ENCODE peak calls at places on chromosomes 12 and 14, in nine cellular contexts. E is fibroblast of pulmonary artery, A is psoas muscle, P is chondrocyte, W is tibial artery, I is A549, N is pancreas, G is mucosa of descending colon, V is endothelial cell of umbilical vein. M is an unnamed sample.

GRCh38 chr12:128940974-128941373 is 87.7 kb downstream of the GLT1D1 start:
- DNase-seq in E (no peak), A (no peak), P (no peak), W (no peak), I (no peak), N (no peak), G (no peak), V (no peak), M (no peak)

GRCh38 chr12:105538880-105539279 is 208.4 kb downstream of the C12orf75 start:
- DNase-seq in E (peak), A (no peak), P (no peak), W (no peak), I (no peak), N (no peak), G (no peak), V (no peak), M (peak)

GRCh38 chr12:1289371-1290155 is 298.5 kb downstream of the ERC1 start:
- DNase-seq in E (no peak), A (no peak), P (no peak), W (no peak), I (no peak), N (no peak), G (no peak), V (peak), M (no peak)

GRCh38 chr14:72608391-72609204 is 285.3 kb downstream of the DPF3 start:
- DNase-seq in E (peak), A (no peak), P (no peak), W (no peak), I (peak), N (no peak), G (no peak), V (peak), M (peak)

GRCh38 chr12:64566882-64567517 is 43.3 kb upstream of the RASSF3 start:
- DNase-seq in E (no peak), A (no peak), P (no peak), W (no peak), I (no peak), N (no peak), G (no peak), V (no peak), M (no peak)

GRCh38 chr12:128228581-128228980 is 38.4 kb upstream of the TMEM132C start:
- DNase-seq in E (no peak), A (no peak), P (no peak), W (no peak), I (no peak), N (no peak), G (no peak), V (no peak), M (no peak)

GRCh38 chr14:64812412-64812811 is 67.3 kb downstream of the SPTB start:
- DNase-seq in E (no peak), A (peak), P (no peak), W (no peak), I (no peak), N (peak), G (peak), V (no peak), M (no peak)

GRCh38 chr12:51323966-51324895 is at the start of gene BIN2:
- DNase-seq in E (no peak), A (peak), P (no peak), W (peak), I (no peak), N (peak), G (peak), V (no peak), M (no peak)

GRCh38 chr14:96363751-96364336 is 518 bp downstream of the GSKIP start:
- DNase-seq in E (peak), A (no peak), P (no peak), W (peak), I (peak), N (peak), G (peak), V (peak), M (no peak)

GRCh38 chr12:78431931-78432330 is 432.6 kb upstream of the SYT1 start:
- DNase-seq in E (no peak), A (no peak), P (no peak), W (no peak), I (no peak), N (no peak), G (no peak), V (no peak), M (no peak)

GRCh38 chr14:61466249-61466904 is 145.0 kb downstream of the PRKCH start:
- DNase-seq in E (peak), A (peak), P (no peak), W (peak), I (peak), N (no peak), G (no peak), V (peak), M (peak)

GRCh38 chr14:103067231-103067954 is 10.0 kb upstream of the CDC42BPB start:
- DNase-seq in E (peak), A (peak), P (no peak), W (peak), I (no peak), N (no peak), G (peak), V (no peak), M (no peak)

GRCh38 chr12:12645485-12645884 is 33.8 kb downstream of the CREBL2 start:
- DNase-seq in E (peak), A (no peak), P (no peak), W (no peak), I (no peak), N (no peak), G (no peak), V (peak), M (no peak)

GRCh38 chr14:50599700-50600444 is 39.9 kb downstream of the ATL1 start:
- DNase-seq in E (peak), A (no peak), P (no peak), W (no peak), I (peak), N (no peak), G (no peak), V (peak), M (no peak)

GRCh38 chr12:47545938-47546609 is 159.8 kb downstream of the RPAP3 start:
- DNase-seq in E (peak), A (no peak), P (no peak), W (no peak), I (no peak), N (no peak), G (no peak), V (no peak), M (no peak)

GRCh38 chr12:27651201-27651600 is 45.0 kb upstream of the REP15 start:
- DNase-seq in E (no peak), A (no peak), P (no peak), W (no peak), I (no peak), N (no peak), G (no peak), V (no peak), M (no peak)

GRCh38 chr14:61326847-61327246 is 5.5 kb downstream of the PRKCH start:
- DNase-seq in E (peak), A (peak), P (no peak), W (peak), I (no peak), N (no peak), G (no peak), V (peak), M (no peak)

GRCh38 chr14:77290705-77291104 is 19.7 kb upstream of the NGB start:
- DNase-seq in E (no peak), A (no peak), P (no peak), W (no peak), I (no peak), N (no peak), G (no peak), V (no peak), M (no peak)

GRCh38 chr12:92973614-92974013 is 44.5 kb upstream of the EEA1 start:
- DNase-seq in E (peak), A (no peak), P (no peak), W (no peak), I (no peak), N (no peak), G (no peak), V (no peak), M (peak)

GRCh38 chr12:122021822-122022392 is at the start of gene BCL7A:
- DNase-seq in E (peak), A (peak), P (no peak), W (peak), I (peak), N (peak), G (peak), V (peak), M (no peak)

GRCh38 chr12:75471928-75472865 is 8.4 kb upstream of the GLIPR1 start:
- DNase-seq in E (no peak), A (no peak), P (no peak), W (no peak), I (no peak), N (no peak), G (no peak), V (no peak), M (no peak)

GRCh38 chr14:102140027-102140749 is 491 bp downstream of the WDR20 start:
- DNase-seq in E (peak), A (peak), P (no peak), W (peak), I (peak), N (peak), G (peak), V (peak), M (no peak)

GRCh38 chr14:92832137-92832700 is 38.1 kb downstream of the GOLGA5 start:
- DNase-seq in E (no peak), A (no peak), P (no peak), W (no peak), I (no peak), N (no peak), G (no peak), V (no peak), M (no peak)
- TF ChIP-seq CTCF in E (no peak), A (no peak), P (no peak), W (no peak), I (no peak), N (no peak), G (no peak), V (no peak), M (no peak)

GRCh38 chr14:69363055-69363454 is 35.0 kb downstream of the ERH start:
- DNase-seq in E (peak), A (peak), P (no peak), W (peak), I (no peak), N (no peak), G (no peak), V (no peak), M (no peak)
- TF ChIP-seq CTCF in E (peak), A (peak), P (peak), W (peak), I (no peak), N (no peak), G (no peak), V (no peak), M (peak)

DNA sequence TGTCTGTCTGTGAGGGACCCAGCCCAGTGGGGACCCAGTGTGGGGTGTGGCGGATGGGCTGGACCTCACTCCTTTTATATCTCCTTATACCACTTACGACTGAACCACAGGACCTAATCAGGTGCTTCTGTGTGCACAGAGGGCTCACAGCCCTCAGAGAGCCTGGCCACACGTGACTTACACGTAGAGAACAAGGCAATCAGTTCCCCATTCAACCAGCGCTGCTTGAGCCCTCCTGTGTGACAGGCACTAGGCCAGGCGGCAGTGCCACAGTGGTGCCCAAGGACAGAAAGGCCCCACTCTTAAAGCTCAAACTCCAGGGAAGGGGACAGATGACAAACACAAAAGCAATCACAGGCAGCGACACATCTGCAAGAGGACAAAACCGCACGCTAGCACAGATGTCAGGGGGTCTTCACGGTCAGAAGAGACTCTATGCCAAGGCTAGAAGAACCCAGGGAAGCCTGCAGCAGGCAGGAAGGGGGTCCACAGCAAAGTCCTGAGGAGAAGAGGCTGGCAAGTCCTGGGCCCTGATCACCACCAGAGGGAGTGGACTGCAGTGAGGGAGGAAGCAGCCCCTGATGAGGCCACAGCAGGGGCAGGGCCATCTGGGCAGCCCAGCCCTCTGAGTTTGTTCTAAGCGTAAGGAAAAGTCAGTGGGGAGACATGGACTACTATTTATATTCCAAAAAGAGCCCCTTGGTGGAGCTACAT is 39.3 kb downstream of the SETD3 start:
- DNase-seq in E (no peak), A (no peak), P (no peak), W (no peak), I (no peak), N (no peak), G (no peak), V (no peak), M (no peak)
- TF ChIP-seq CTCF in E (peak), A (no peak), P (peak), W (no peak), I (no peak), N (no peak), G (no peak), V (no peak), M (peak)

GRCh38 chr14:71400821-71401447 is 493.7 kb downstream of the PCNX1 start:
- DNase-seq in E (peak), A (no peak), P (no peak), W (no peak), I (no peak), N (no peak), G (no peak), V (peak), M (no peak)

GRCh38 chr14:71405676-71406075 is 498.4 kb downstream of the PCNX1 start:
- DNase-seq in E (no peak), A (no peak), P (no peak), W (no peak), I (no peak), N (no peak), G (no peak), V (no peak), M (no peak)

GRCh38 chr14:71399057-71399487 is 491.8 kb downstream of the PCNX1 start:
- DNase-seq in E (no peak), A (no peak), P (no peak), W (no peak), I (no peak), N (no peak), G (no peak), V (no peak), M (no peak)

GRCh38 chr14:71408362-71409035 is 501.2 kb downstream of the PCNX1 start:
- DNase-seq in E (no peak), A (no peak), P (no peak), W (no peak), I (no peak), N (no peak), G (no peak), V (no peak), M (no peak)

GRCh38 chr14:71403673-71404072 is 496.4 kb downstream of the PCNX1 start:
- DNase-seq in E (peak), A (no peak), P (no peak), W (no peak), I (no peak), N (no peak), G (no peak), V (no peak), M (no peak)
- TF ChIP-seq CTCF in E (peak), A (no peak), P (peak), W (no peak), I (no peak), N (no peak), G (no peak), V (no peak), M (no peak)

GRCh38 chr12:5736016-5736415 is 209.0 kb downstream of the ANO2 start:
- DNase-seq in E (no peak), A (no peak), P (no peak), W (no peak), I (no peak), N (no peak), G (no peak), V (no peak), M (no peak)
- TF ChIP-seq CTCF in E (no peak), A (no peak), P (no peak), W (no peak), I (no peak), N (no peak), G (no peak), V (no peak), M (no peak)

DNA sequence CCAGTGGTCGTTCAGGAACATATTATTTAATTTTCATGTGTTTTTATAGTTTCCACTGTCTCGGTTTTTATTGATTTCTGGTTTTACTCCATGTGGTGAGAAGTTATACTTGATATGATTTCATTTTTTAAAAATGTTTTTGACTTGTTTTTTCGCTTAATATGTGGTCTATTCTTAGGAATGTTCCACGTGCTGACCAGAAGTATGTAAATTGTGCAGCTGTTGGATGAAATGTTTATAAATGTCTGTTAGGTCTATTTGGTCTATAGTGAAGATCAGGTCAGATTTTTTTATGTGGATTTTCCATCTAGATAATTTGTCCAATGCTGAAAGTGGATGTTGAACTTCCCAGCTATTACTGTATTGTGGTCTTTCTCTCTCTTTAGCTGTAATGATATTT is 433.8 kb upstream of the MIS18BP1 start:
- DNase-seq in E (no peak), A (no peak), P (no peak), W (no peak), I (no peak), N (no peak), G (no peak), V (no peak), M (no peak)
- TF ChIP-seq CTCF in E (no peak), A (no peak), P (no peak), W (no peak), I (no peak), N (no peak), G (no peak), V (no peak), M (no peak)

GRCh38 chr14:20818861-20819260 is 16.2 kb upstream of the RNASE1 start:
- DNase-seq in E (no peak), A (no peak), P (no peak), W (no peak), I (no peak), N (no peak), G (peak), V (no peak), M (no peak)
- TF ChIP-seq CTCF in E (no peak), A (no peak), P (peak), W (no peak), I (peak), N (no peak), G (no peak), V (peak), M (no peak)

M was measured in AG04449.